ENCODE peak calls at places on chromosomes 16 and 17, in four cellular contexts. One of them, this sample, is unnamed.

GRCh38 chr17:71762526-71762925 is 358.3 kb upstream of the SOX9 start:
- DNase-seq in IMR-90: no peak
- DNase-seq in HepG2: no peak
- DNase-seq in K562: no peak
- DNase-seq in this sample: no peak

GRCh38 chr16:381788-382717 is at the start of gene PGAP6:
- DNase-seq in K562: peak
- DNase-seq in IMR-90: peak
- DNase-seq in HepG2: no peak
- DNase-seq in this sample: no peak

GRCh38 chr17:78343433-78344201 is 16.3 kb downstream of the SOCS3 start:
- DNase-seq in HepG2: no peak
- DNase-seq in K562: no peak
- DNase-seq in IMR-90: no peak
- DNase-seq in this sample: no peak

GRCh38 chr17:18043491-18043890 is 4.3 kb downstream of the GID4 start:
- DNase-seq in K562: peak
- DNase-seq in HepG2: no peak
- DNase-seq in IMR-90: peak
- DNase-seq in this sample: peak

GRCh38 chr16:63302841-63303240 is 1266.6 kb upstream of the CDH8 start:
- DNase-seq in HepG2: no peak
- DNase-seq in IMR-90: no peak
- DNase-seq in K562: no peak
- DNase-seq in this sample: no peak

GRCh38 chr16:8885674-8886592 is 3.8 kb downstream of the LITAFD start:
- DNase-seq in K562: no peak
- DNase-seq in HepG2: peak
- DNase-seq in IMR-90: peak
- DNase-seq in this sample: no peak

GRCh38 chr17:17081304-17081940 is 39.2 kb downstream of the MPRIP start:
- DNase-seq in IMR-90: no peak
- DNase-seq in K562: peak
- DNase-seq in HepG2: no peak
- DNase-seq in this sample: no peak

GRCh38 chr16:16884451-16884850 is 505.5 kb downstream of the NPIPA7 start:
- DNase-seq in HepG2: no peak
- DNase-seq in K562: no peak
- DNase-seq in IMR-90: no peak
- DNase-seq in this sample: no peak

GRCh38 chr17:46865100-46865499 is 13.7 kb downstream of the WNT9B start:
- DNase-seq in HepG2: no peak
- DNase-seq in IMR-90: peak
- DNase-seq in K562: no peak
- DNase-seq in this sample: no peak

GRCh38 chr16:66930189-66930588 is 4.0 kb downstream of the CIAO2B start:
- DNase-seq in K562: peak
- DNase-seq in HepG2: peak
- DNase-seq in IMR-90: peak
- DNase-seq in this sample: no peak

GRCh38 chr17:82449136-82449882 is 1.2 kb downstream of the CYBC1 start:
- DNase-seq in K562: no peak
- DNase-seq in HepG2: no peak
- DNase-seq in IMR-90: no peak
- DNase-seq in this sample: no peak

GRCh38 chr16:74565378-74565777 is 41.5 kb downstream of the GLG1 start:
- DNase-seq in IMR-90: no peak
- DNase-seq in HepG2: no peak
- DNase-seq in K562: peak
- DNase-seq in this sample: no peak

GRCh38 chr16:27287887-27288286 is 19.3 kb upstream of the NSMCE1 start:
- DNase-seq in K562: no peak
- DNase-seq in IMR-90: no peak
- DNase-seq in HepG2: no peak
- DNase-seq in this sample: no peak

GRCh38 chr16:81784042-81784785 is 5.1 kb downstream of the PLCG2 start:
- DNase-seq in IMR-90: no peak
- DNase-seq in K562: no peak
- DNase-seq in HepG2: no peak
- DNase-seq in this sample: no peak

GRCh38 chr17:69179227-69179952 is 37.7 kb upstream of the ABCA6 start:
- DNase-seq in HepG2: no peak
- DNase-seq in K562: no peak
- DNase-seq in IMR-90: peak
- DNase-seq in this sample: no peak

GRCh38 chr17:77313831-77314230 is 173.1 kb downstream of the SEC14L1 start:
- DNase-seq in K562: no peak
- DNase-seq in IMR-90: no peak
- DNase-seq in HepG2: no peak
- DNase-seq in this sample: no peak

GRCh38 chr16:56450275-56450889 is 750 bp downstream of the NUDT21 start:
- DNase-seq in IMR-90: peak
- DNase-seq in HepG2: no peak
- DNase-seq in K562: peak
- DNase-seq in this sample: no peak

GRCh38 chr16:397736-398332 is 835 bp downstream of the NME4 start:
- DNase-seq in IMR-90: peak
- DNase-seq in HepG2: peak
- DNase-seq in K562: peak
- DNase-seq in this sample: peak

GRCh38 chr16:10078541-10078949 is 103.7 kb downstream of the GRIN2A start:
- DNase-seq in K562: no peak
- DNase-seq in IMR-90: no peak
- DNase-seq in HepG2: peak
- DNase-seq in this sample: no peak

DNA sequence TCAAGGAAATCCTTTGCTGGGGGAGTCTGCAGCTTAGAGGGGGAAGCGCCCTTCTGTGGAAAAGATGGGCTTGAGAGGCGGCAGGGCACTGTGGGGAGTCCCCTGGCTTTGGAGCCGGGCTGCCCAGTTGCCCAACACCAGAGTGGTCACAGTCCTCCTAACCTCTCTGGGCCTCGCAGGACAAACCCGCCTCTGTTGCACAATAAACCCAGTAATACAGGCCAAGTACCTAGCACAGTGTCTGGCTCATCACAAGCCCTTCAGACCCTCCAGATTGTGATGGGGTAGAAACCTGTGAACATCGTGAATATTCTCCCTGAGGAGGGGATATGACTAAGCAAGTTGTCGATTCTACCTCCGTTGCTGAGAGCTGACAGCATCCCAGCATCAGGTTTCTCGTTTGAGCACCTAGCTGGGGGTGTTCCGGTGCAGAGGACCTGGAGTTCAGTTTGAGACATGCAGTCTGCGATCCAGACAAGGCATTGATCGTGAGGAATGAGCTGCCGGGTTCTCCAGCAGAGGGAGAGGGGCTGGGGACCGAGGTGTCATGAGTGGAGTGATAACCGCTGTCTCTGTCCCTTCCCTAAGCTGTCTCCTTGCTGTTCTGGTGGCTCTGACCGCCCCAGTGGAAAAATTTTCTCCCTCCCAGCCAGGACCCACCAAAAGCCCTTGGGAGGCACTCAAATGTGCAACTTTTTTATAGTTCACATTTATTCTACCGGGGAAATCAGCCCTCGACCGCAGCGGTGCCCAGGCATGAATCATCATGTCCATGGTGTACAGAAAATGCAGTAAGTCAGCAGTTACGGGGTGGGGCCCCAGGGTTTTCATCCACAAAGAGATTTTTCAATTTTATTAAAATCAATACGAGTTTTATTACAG is 161.9 kb downstream of the WSCD1 start:
- DNase-seq in HepG2: no peak
- DNase-seq in IMR-90: no peak
- DNase-seq in K562: no peak
- DNase-seq in this sample: no peak
- TF ChIP-seq MAZ in HepG2: no peak
- TF ChIP-seq MAZ in IMR-90: no peak
- TF ChIP-seq MAZ in K562: no peak
- TF ChIP-seq MAZ in this sample: no peak

GRCh38 chr17:63082273-63082861 is 116.3 kb downstream of the TANC2 start:
- DNase-seq in HepG2: peak
- DNase-seq in IMR-90: peak
- DNase-seq in K562: peak
- DNase-seq in this sample: no peak
- TF ChIP-seq MAZ in HepG2: no peak
- TF ChIP-seq MAZ in IMR-90: no peak
- TF ChIP-seq MAZ in K562: no peak
- TF ChIP-seq MAZ in this sample: no peak

GRCh38 chr17:58314706-58315015 is 13.9 kb downstream of the TSPOAP1 start:
- DNase-seq in HepG2: no peak
- DNase-seq in K562: no peak
- DNase-seq in IMR-90: no peak
- DNase-seq in this sample: no peak
- TF ChIP-seq MAZ in HepG2: no peak
- TF ChIP-seq MAZ in K562: no peak
- TF ChIP-seq MAZ in IMR-90: no peak
- TF ChIP-seq MAZ in this sample: no peak

GRCh38 chr16:53159781-53160436 is 105.1 kb downstream of the CHD9 start:
- DNase-seq in HepG2: peak
- DNase-seq in IMR-90: peak
- DNase-seq in K562: peak
- DNase-seq in this sample: peak
- TF ChIP-seq MAZ in HepG2: no peak
- TF ChIP-seq MAZ in IMR-90: no peak
- TF ChIP-seq MAZ in K562: no peak
- TF ChIP-seq MAZ in this sample: no peak